ENCODE peak calls at places on chromosomes 3 and 15, in four cellular contexts. W, A, P and N are unnamed samples.

GRCh38 chr15:68224546-68225250 is 4.8 kb downstream of the CLN6 start:
- DNase-seq in P (no peak), W (no peak), A (no peak), N (no peak)

GRCh38 chr3:35383216-35383615 is 256.1 kb upstream of the ARPP21 start:
- DNase-seq in W (no peak), P (no peak), A (no peak), N (no peak)

GRCh38 chr3:192845196-192845855 is 72.3 kb downstream of the MB21D2 start:
- DNase-seq in A (no peak), P (peak; percentile 83), W (no peak), N (no peak)

GRCh38 chr3:52787246-52787645 is 7.3 kb upstream of the ITIH3 start:
- DNase-seq in A (no peak), P (no peak), W (no peak), N (no peak)

GRCh38 chr3:60917136-60917535 is 334.1 kb downstream of the FHIT start:
- DNase-seq in A (no peak), P (no peak), W (peak; percentile 16), N (no peak)

GRCh38 chr3:159796744-159797143 is 191.9 kb upstream of the IL12A start:
- DNase-seq in P (peak; percentile 97), A (no peak), W (no peak), N (no peak)

GRCh38 chr3:132117642-132118041 is 82.8 kb upstream of the CPNE4 start:
- DNase-seq in W (no peak), A (no peak), P (peak; percentile 3), N (no peak)

GRCh38 chr3:107676469-107677309 is 153.9 kb downstream of the BBX start:
- DNase-seq in P (no peak), W (no peak), A (no peak), N (no peak)

GRCh38 chr3:9715127-9715526 is 11.5 kb downstream of the CPNE9 start:
- DNase-seq in A (no peak), W (no peak), P (no peak), N (no peak)

GRCh38 chr15:62089616-62090015 is 22.8 kb downstream of the C2CD4A start:
- DNase-seq in A (no peak), P (peak; percentile 8), W (no peak), N (no peak)

GRCh38 chr3:15449489-15449888 is 22.1 kb downstream of the EAF1 start:
- DNase-seq in W (no peak), P (no peak), A (no peak), N (no peak)

GRCh38 chr3:152644478-152644877 is 190.5 kb upstream of the P2RY1 start:
- DNase-seq in A (no peak), W (no peak), P (no peak), N (no peak)

GRCh38 chr15:98873441-98874218 is 134.0 kb downstream of the PGPEP1L start:
- DNase-seq in W (no peak), A (no peak), P (peak; percentile 95), N (no peak)

GRCh38 chr15:57284535-57284934 is 91.8 kb upstream of the CGNL1 start:
- DNase-seq in W (no peak), A (no peak), P (no peak), N (no peak)

GRCh38 chr15:22954326-22954725 is 25.8 kb downstream of the CYFIP1 start:
- DNase-seq in A (no peak), W (no peak), P (no peak), N (no peak)

GRCh38 chr3:26058774-26059455 is 269.0 kb downstream of the OXSM start:
- DNase-seq in A (no peak), W (no peak), P (no peak), N (no peak)

GRCh38 chr3:184746131-184747120 is 34.6 kb upstream of the MAGEF1 start:
- DNase-seq in W (no peak), A (no peak), P (no peak), N (no peak)

GRCh38 chr3:124731760-124732159 is 1.5 kb downstream of the UMPS start:
- DNase-seq in P (no peak), W (no peak), A (no peak), N (no peak)

GRCh38 chr15:57015897-57016296 is 97.5 kb downstream of the TCF12 start:
- DNase-seq in A (no peak), P (peak; percentile 48), W (no peak), N (no peak)

GRCh38 chr3:53141468-53141840 is 11.2 kb upstream of the RFT1 start:
- DNase-seq in W (no peak), P (no peak), A (no peak), N (no peak)

GRCh38 chr3:120855665-120856437 is 52.2 kb upstream of the STXBP5L start:
- DNase-seq in W (peak; percentile 8), A (peak; percentile 78), P (peak; percentile 97), N (peak; percentile 12)

GRCh38 chr3:52670621-52671521 is 14.8 kb downstream of the PBRM1 start:
- DNase-seq in W (no peak), P (peak; percentile 100), A (no peak), N (peak; percentile 77)

GRCh38 chr15:39184701-39185390 is 396.0 kb upstream of the THBS1 start:
- DNase-seq in W (no peak), P (no peak), A (no peak), N (no peak)

GRCh38 chr3:197456271-197457091 is 99.3 kb downstream of the BDH1 start:
- DNase-seq in P (peak; percentile 93), W (peak; percentile 85), A (peak; percentile 81), N (peak; percentile 27)

GRCh38 chr15:64807751-64808222 is 17.7 kb downstream of the PIF1 start:
- DNase-seq in W (no peak), A (peak; percentile 65), P (no peak), N (no peak)

DNA sequence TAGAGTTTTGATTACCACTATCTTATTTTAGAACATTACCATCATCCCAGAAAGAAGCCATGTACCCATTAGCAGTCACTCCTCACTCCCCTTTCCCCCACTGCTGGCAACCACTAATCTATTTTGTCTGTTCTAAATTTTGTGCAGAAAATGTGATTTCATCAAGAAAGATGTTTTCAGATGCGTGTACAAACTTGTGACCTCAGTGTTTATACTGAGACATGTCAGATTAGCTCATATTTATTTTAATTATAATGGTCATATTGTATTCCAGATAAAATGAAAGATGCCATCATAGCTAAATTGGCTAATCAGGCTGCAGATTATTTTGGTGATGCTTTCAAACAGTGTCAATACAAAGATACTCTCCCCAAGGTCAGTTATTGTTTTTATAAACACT is 27.8 kb downstream of the PDCD6IP start:
- DNase-seq in W (no peak), P (no peak), A (no peak), N (no peak)
- H3K9me3 ChIP-seq in W (no peaks in the 10 kb centered on the region), P (no peaks in the 10 kb centered on the region), A (no peaks in the 10 kb centered on the region), N (no peaks in the 10 kb centered on the region)

GRCh38 chr15:101188517-101189340 is 63.1 kb downstream of the CHSY1 start:
- DNase-seq in W (no peak), A (no peak), P (peak; percentile 92), N (peak; percentile 69)
- H3K27ac ChIP-seq in W (peak overlapping the region; percentile 86), A (peak overlapping the region; percentile 73), P (peak overlapping the region; percentile 98), N (peak overlapping the region; percentile 83)

GRCh38 chr3:78647735-78648134 is 1120.1 kb downstream of the ROBO1 start:
- DNase-seq in P (peak; percentile 66), A (no peak), W (no peak), N (no peak)
- H3K4me1 ChIP-seq in P (no peaks in the 10 kb centered on the region), A (no peaks in the 10 kb centered on the region), W (no peaks in the 10 kb centered on the region), N (no peaks in the 10 kb centered on the region)

GRCh38 chr3:143737065-143737464 is 111.2 kb downstream of the SLC9A9 start:
- DNase-seq in A (no peak), P (no peak), W (no peak), N (no peak)

GRCh38 chr3:143731776-143732175 is 116.5 kb downstream of the SLC9A9 start:
- DNase-seq in W (no peak), P (no peak), A (no peak), N (no peak)

GRCh38 chr3:143731304-143731703 is 117.0 kb downstream of the SLC9A9 start:
- DNase-seq in A (no peak), W (no peak), P (no peak), N (no peak)

GRCh38 chr3:143736651-143737050 is 111.6 kb downstream of the SLC9A9 start:
- DNase-seq in W (no peak), P (peak; percentile 43), A (no peak), N (no peak)

GRCh38 chr3:143736205-143736604 is 112.1 kb downstream of the SLC9A9 start:
- DNase-seq in A (no peak), W (no peak), P (no peak), N (no peak)
- H3K9me3 ChIP-seq in A (peaks cover 3% of the 10 kb centered on the region), W (peaks cover 15% of the 10 kb centered on the region), P (no peaks in the 10 kb centered on the region), N (peaks cover 11% of the 10 kb centered on the region)

DNA sequence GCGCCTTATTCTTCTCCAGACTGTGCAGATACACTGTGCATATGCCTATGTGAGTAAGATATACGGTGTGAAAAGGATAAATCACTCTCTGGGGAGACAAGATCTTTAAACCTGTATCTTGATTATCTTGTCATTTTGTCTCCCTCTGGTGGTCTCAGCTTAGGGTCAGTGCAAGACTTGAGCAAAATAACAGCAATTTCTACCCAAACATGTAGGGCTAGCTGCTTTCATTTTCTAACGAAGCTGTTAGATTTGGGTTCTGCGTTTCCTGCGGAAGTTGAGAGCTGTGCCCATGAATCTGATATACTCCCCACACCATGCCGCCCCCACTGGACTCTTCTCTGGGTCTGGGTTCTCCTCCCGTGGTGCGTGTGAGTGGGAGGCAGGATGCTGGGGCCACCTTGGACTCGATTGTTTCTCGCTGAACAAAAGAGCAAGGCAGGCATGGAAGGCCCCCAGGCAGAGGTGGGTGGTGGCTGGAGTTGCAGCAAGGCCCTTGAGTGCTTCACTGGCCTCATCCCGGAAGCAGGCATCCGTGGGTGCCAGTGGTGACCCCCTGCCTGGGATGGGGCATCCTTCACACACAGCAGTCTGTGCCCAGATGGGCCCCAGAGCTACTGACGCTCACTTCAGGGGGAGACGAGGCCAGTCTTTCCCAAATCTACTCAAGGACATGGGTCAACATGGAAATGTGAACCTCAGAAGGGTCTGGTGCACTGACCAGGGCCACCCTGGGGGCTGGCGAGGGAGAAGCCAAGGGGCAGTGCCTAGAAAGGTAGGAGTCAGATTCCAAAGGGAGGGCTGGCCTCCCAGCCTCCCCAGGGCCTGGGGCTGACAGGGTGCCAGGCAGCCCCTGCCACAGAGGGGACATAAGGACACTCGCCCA is 179.6 kb downstream of the NSMCE3 start:
- DNase-seq in P (peak; percentile 21), W (no peak), A (no peak), N (no peak)
- H3K27ac ChIP-seq in P (no peak overlapping the region), W (no peak overlapping the region), A (no peak overlapping the region), N (no peak overlapping the region)

DNA sequence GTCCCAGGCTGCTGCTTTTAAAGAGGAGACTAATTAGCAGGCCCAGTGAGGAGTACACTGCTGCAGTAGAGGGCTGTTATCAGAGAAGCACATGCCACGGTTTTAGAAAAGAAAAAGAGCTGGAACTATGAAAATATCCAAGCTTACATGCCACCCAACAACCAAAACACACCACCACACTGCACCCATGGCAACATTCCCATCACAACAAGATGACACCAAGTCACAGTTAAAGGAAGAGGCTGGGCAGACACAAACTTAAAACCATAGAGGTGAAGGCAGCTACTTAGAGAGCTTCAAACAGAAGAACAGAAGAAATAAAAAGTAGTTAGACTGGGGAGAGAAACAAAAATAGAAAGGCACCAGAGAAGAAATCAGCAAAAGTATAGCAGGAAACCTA is 37.0 kb downstream of the NPTN start:
- DNase-seq in W (no peak), P (no peak), A (no peak), N (no peak)
- H3K4me1 ChIP-seq in W (peaks cover 71% of the 10 kb centered on the region), P (peaks cover 17% of the 10 kb centered on the region), A (peaks cover 23% of the 10 kb centered on the region), N (peaks cover 39% of the 10 kb centered on the region)

DNA sequence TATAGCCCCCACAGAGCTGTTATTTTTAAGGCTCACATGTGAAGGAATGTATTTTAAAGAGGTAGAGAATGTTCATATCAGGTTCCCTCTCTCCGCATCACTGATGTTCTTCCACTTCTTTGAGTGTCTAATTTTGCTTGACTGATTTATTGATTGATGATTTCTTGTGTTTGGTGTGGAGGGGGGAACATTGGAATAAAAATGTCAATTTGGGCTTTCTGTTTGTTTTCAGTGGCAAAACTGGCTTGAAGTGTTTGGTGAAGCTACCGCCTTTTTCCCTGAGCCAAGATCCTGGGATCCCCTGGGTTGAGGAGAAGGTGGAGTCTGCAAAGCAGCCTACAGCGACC is 2.7 kb upstream of the TMEM212 start:
- DNase-seq in P (no peak), A (no peak), W (no peak), N (no peak)
- H3K9me3 ChIP-seq in P (no peaks in the 10 kb centered on the region), A (no peaks in the 10 kb centered on the region), W (no peaks in the 10 kb centered on the region), N (no peaks in the 10 kb centered on the region)